ENCODE peak calls at places on chromosomes 3 and 15, in four cellular contexts. Z, A, G and U are unnamed samples. For H3K9me3, the result is how much of the 10 kb centered on the place peaks cover.

GRCh38 chr3:71195492-71195891 is 388.0 kb downstream of the FOXP1 start:
- DNase-seq in G (no peak), A (no peak), Z (no peak), U (peak)

GRCh38 chr3:163490119-163490518 is 1588.2 kb downstream of the SI start:
- DNase-seq in G (no peak), A (no peak), Z (peak), U (no peak)

GRCh38 chr15:100869151-100869999 is 10.3 kb upstream of the ALDH1A3 start:
- DNase-seq in A (no peak), Z (no peak), G (no peak), U (no peak)

GRCh38 chr3:71066849-71067261 is 516.7 kb downstream of the FOXP1 start:
- DNase-seq in G (no peak), A (no peak), Z (no peak), U (peak)

GRCh38 chr3:188026191-188026968 is 127.6 kb upstream of the LPP start:
- DNase-seq in A (no peak), G (no peak), Z (peak), U (no peak)

GRCh38 chr3:124663690-124664089 is 66.6 kb upstream of the UMPS start:
- DNase-seq in Z (no peak), G (no peak), A (no peak), U (peak)

GRCh38 chr15:57345584-57345983 is 30.7 kb upstream of the CGNL1 start:
- DNase-seq in G (no peak), A (no peak), Z (peak), U (no peak)

GRCh38 chr3:21109056-21109455 is 642.0 kb downstream of the ZNF385D start:
- DNase-seq in Z (no peak), A (no peak), G (no peak), U (no peak)

GRCh38 chr3:186520957-186521842 is 23.0 kb downstream of the CRYGS start:
- DNase-seq in A (no peak), G (no peak), Z (no peak), U (no peak)

GRCh38 chr3:126132751-126133511 is 47.5 kb downstream of the ALDH1L1 start:
- DNase-seq in Z (no peak), G (peak), A (peak), U (peak)

GRCh38 chr3:90091557-90091956 is 984.1 kb downstream of the EPHA3 start:
- DNase-seq in G (no peak), Z (peak), A (no peak), U (peak)

GRCh38 chr3:115359507-115359906 is 212.4 kb upstream of the ZBTB20 start:
- DNase-seq in A (no peak), Z (no peak), G (no peak), U (peak)

GRCh38 chr3:38521391-38521987 is 25.3 kb downstream of the EXOG start:
- DNase-seq in A (peak), Z (peak), G (no peak), U (peak)

GRCh38 chr3:30643763-30644462 is 37.5 kb downstream of the TGFBR2 start:
- DNase-seq in G (no peak), A (no peak), Z (no peak), U (no peak)

GRCh38 chr15:101807345-101807945 is 4.1 kb downstream of the OR4F6 start:
- DNase-seq in G (no peak), Z (no peak), A (no peak), U (no peak)

GRCh38 chr3:183340222-183340621 is 87.2 kb downstream of the B3GNT5 start:
- DNase-seq in G (no peak), Z (no peak), A (no peak), U (no peak)

GRCh38 chr15:100170280-100170654 is 171.5 kb downstream of the ADAMTS17 start:
- DNase-seq in Z (no peak), A (no peak), G (no peak), U (no peak)

GRCh38 chr15:89964555-89964954 is 36.6 kb upstream of the ZNF710 start:
- DNase-seq in Z (no peak), A (no peak), G (no peak), U (no peak)

GRCh38 chr3:41434781-41435180 is 235.5 kb downstream of the CTNNB1 start:
- DNase-seq in G (no peak), A (no peak), Z (no peak), U (peak)

GRCh38 chr15:77369168-77369567 is 50.7 kb downstream of the PEAK1 start:
- DNase-seq in A (no peak), Z (no peak), G (no peak), U (no peak)

GRCh38 chr15:70556804-70557203 is 206.6 kb downstream of the UACA start:
- DNase-seq in G (no peak), Z (no peak), A (no peak), U (no peak)

GRCh38 chr15:66193066-66193465 is 60.5 kb downstream of the MEGF11 start:
- DNase-seq in A (no peak), G (no peak), Z (no peak), U (no peak)

GRCh38 chr15:47870956-47871625 is 153.8 kb downstream of the SEMA6D start:
- DNase-seq in Z (peak), A (no peak), G (no peak), U (peak)

GRCh38 chr3:85570819-85571218 is 612.0 kb downstream of the CADM2 start:
- DNase-seq in Z (no peak), A (no peak), G (no peak), U (no peak)

GRCh38 chr3:54547051-54547450 is 380.8 kb downstream of the LRTM1 start:
- DNase-seq in Z (no peak), G (no peak), A (no peak), U (no peak)

GRCh38 chr15:73786518-73786917 is 33.4 kb upstream of the INSYN1 start:
- DNase-seq in Z (no peak), G (no peak), A (no peak), U (no peak)

GRCh38 chr3:16697437-16698258 is 92.4 kb upstream of the DAZL start:
- DNase-seq in Z (peak), G (no peak), A (no peak), U (peak)

GRCh38 chr15:20348291-20348899 is 193.2 kb downstream of the GOLGA6L6 start:
- DNase-seq in G (no peak), Z (peak), A (peak), U (no peak)
- H3K9me3 ChIP-seq in G (under half), Z (half or more), A (under half), U (under half)

GRCh38 chr3:172522871-172523818 is at the start of gene TNFSF10:
- DNase-seq in A (peak), Z (peak), G (peak), U (peak)
- H3K9me3 ChIP-seq in A (under half), Z (under half), G (under half), U (under half)

GRCh38 chr15:86034904-86035303 is 44.8 kb upstream of the AGBL1 start:
- DNase-seq in A (no peak), Z (no peak), G (no peak), U (no peak)
- H3K9me3 ChIP-seq in A (under half), Z (under half), G (under half), U (under half)

DNA sequence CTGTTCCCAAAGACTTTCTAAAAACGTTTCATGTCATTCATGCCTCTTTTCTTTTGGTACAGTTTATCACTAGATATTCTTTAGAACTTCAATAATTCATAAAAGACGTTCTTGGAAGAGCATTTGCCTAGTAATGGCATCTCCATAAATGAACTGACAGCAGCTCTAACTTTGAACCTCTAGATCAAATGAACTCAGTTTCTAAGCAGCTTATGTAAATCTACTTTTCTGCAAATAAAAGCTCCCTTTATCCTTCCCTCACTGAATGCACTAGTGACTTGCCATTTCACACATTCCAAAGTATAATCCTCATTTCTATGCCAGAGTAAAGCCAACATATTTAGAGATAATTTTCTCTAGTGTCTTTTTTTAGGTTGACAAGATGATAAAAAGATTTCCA is 85.2 kb downstream of the ZMAT3 start:
- DNase-seq in A (no peak), G (no peak), Z (no peak), U (no peak)
- H3K9me3 ChIP-seq in A (half or more), G (under half), Z (under half), U (under half)

DNA sequence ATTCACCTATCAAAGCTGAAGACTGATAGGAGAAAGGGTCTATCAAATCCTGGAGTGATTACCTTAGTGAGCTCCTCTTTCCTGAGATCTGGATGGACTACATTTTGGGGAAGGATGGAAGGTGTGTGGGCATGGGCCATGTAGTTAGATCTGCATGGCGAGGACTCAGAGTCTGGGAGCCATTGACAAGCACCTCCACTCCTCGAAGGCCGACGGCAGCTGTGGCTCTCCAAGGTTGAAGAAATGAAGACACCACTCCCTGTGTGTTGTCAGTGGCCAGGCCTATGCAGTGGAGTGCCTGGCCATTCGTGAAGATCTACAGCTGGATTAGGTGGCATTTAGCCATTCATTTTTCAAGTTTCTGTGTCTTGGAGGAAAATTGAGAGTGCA is 509.2 kb downstream of the GABRG3 start:
- DNase-seq in Z (no peak), G (no peak), A (no peak), U (no peak)
- H3K9me3 ChIP-seq in Z (under half), G (under half), A (under half), U (under half)

GRCh38 chr15:24971052-24971451 is 16.3 kb downstream of the SNRPN start:
- DNase-seq in G (no peak), A (no peak), Z (no peak), U (no peak)
- H3K9me3 ChIP-seq in G (under half), A (half or more), Z (under half), U (under half)